ENCODE peak calls at places on chromosomes 4 and X, in eight cellular contexts. One of them, this sample, is unnamed.

GRCh38 chr4:53151489-53151788 is 214.4 kb downstream of the SCFD2 start:
- DNase-seq in mammary epithelial cell: no peak
- DNase-seq in cardiac muscle cell: no peak
- DNase-seq in neuronal stem cell: no peak
- DNase-seq in left ventricle myocardium inferior: no peak
- DNase-seq in GM23248: no peak
- DNase-seq in Panc1: no peak
- DNase-seq in CD4-positive, alpha-beta memory T cell: no peak
- DNase-seq in this sample: no peak

GRCh38 chr4:30839583-30840520 is 119.7 kb downstream of the PCDH7 start:
- DNase-seq in cardiac muscle cell: peak
- DNase-seq in neuronal stem cell: no peak
- DNase-seq in CD4-positive, alpha-beta memory T cell: no peak
- DNase-seq in Panc1: no peak
- DNase-seq in GM23248: no peak
- DNase-seq in left ventricle myocardium inferior: no peak
- DNase-seq in mammary epithelial cell: peak
- DNase-seq in this sample: no peak

GRCh38 chrX:24981030-24981429 is 34.7 kb downstream of the ARX start:
- DNase-seq in cardiac muscle cell: no peak
- DNase-seq in left ventricle myocardium inferior: no peak
- DNase-seq in GM23248: no peak
- DNase-seq in mammary epithelial cell: peak
- DNase-seq in CD4-positive, alpha-beta memory T cell: no peak
- DNase-seq in Panc1: no peak
- DNase-seq in neuronal stem cell: no peak
- DNase-seq in this sample: no peak

GRCh38 chrX:675896-676295 is 45.3 kb downstream of the SHOX start:
- DNase-seq in cardiac muscle cell: no peak
- DNase-seq in CD4-positive, alpha-beta memory T cell: no peak
- DNase-seq in GM23248: no peak
- DNase-seq in neuronal stem cell: peak
- DNase-seq in Panc1: no peak
- DNase-seq in left ventricle myocardium inferior: no peak
- DNase-seq in mammary epithelial cell: no peak
- DNase-seq in this sample: no peak

GRCh38 chr4:171846232-171846631 is 33.0 kb downstream of the GALNTL6 start:
- DNase-seq in mammary epithelial cell: peak
- DNase-seq in GM23248: peak
- DNase-seq in CD4-positive, alpha-beta memory T cell: no peak
- DNase-seq in Panc1: peak
- DNase-seq in neuronal stem cell: peak
- DNase-seq in left ventricle myocardium inferior: no peak
- DNase-seq in cardiac muscle cell: peak
- DNase-seq in this sample: no peak

GRCh38 chr4:183873389-183874185 is 31.5 kb upstream of the STOX2 start:
- DNase-seq in neuronal stem cell: no peak
- DNase-seq in mammary epithelial cell: peak
- DNase-seq in Panc1: no peak
- DNase-seq in left ventricle myocardium inferior: no peak
- DNase-seq in cardiac muscle cell: no peak
- DNase-seq in GM23248: no peak
- DNase-seq in CD4-positive, alpha-beta memory T cell: no peak
- DNase-seq in this sample: no peak

GRCh38 chrX:45803383-45803921 is 602.8 kb upstream of the DIPK2B start:
- DNase-seq in neuronal stem cell: no peak
- DNase-seq in CD4-positive, alpha-beta memory T cell: no peak
- DNase-seq in left ventricle myocardium inferior: no peak
- DNase-seq in Panc1: peak
- DNase-seq in GM23248: peak
- DNase-seq in mammary epithelial cell: peak
- DNase-seq in cardiac muscle cell: peak
- DNase-seq in this sample: no peak

GRCh38 chrX:7132335-7133035 is 15.0 kb upstream of the STS start:
- DNase-seq in cardiac muscle cell: peak
- DNase-seq in GM23248: peak
- DNase-seq in Panc1: no peak
- DNase-seq in CD4-positive, alpha-beta memory T cell: peak
- DNase-seq in mammary epithelial cell: peak
- DNase-seq in neuronal stem cell: no peak
- DNase-seq in left ventricle myocardium inferior: no peak
- DNase-seq in this sample: peak

GRCh38 chrX:12411831-12412230 is 273.6 kb downstream of the FRMPD4 start:
- DNase-seq in left ventricle myocardium inferior: no peak
- DNase-seq in cardiac muscle cell: no peak
- DNase-seq in GM23248: no peak
- DNase-seq in CD4-positive, alpha-beta memory T cell: no peak
- DNase-seq in neuronal stem cell: no peak
- DNase-seq in Panc1: no peak
- DNase-seq in mammary epithelial cell: no peak
- DNase-seq in this sample: no peak

GRCh38 chr4:125382995-125383394 is 68.2 kb downstream of the FAT4 start:
- DNase-seq in neuronal stem cell: no peak
- DNase-seq in left ventricle myocardium inferior: no peak
- DNase-seq in mammary epithelial cell: no peak
- DNase-seq in cardiac muscle cell: peak
- DNase-seq in GM23248: no peak
- DNase-seq in Panc1: no peak
- DNase-seq in CD4-positive, alpha-beta memory T cell: no peak
- DNase-seq in this sample: no peak

DNA sequence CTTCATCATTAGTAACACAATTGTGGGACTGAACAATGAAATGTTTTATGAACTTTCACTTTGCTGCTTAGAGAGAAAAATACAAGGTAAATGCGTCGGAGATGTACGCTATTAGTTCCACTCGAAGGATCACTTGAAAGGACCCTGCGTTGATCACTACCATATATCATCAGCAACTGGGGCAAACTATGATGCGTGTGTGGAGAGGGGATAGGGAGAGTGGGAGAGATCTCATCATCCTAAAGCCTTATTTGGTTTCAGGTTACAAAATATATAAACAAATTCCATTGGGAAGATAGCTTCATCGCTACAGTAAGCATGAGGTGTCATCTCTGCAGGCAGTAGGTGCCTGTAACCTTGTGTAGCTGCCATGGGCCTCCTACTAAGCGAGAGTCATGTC is 19.6 kb upstream of the SLC25A4 start:
- DNase-seq in GM23248: no peak
- DNase-seq in mammary epithelial cell: no peak
- DNase-seq in CD4-positive, alpha-beta memory T cell: no peak
- DNase-seq in neuronal stem cell: no peak
- DNase-seq in Panc1: no peak
- DNase-seq in cardiac muscle cell: no peak
- DNase-seq in left ventricle myocardium inferior: no peak
- DNase-seq in this sample: no peak
- H3K4me3 ChIP-seq in GM23248: no peak
- H3K4me3 ChIP-seq in mammary epithelial cell: no peak
- H3K4me3 ChIP-seq in CD4-positive, alpha-beta memory T cell: no peak
- H3K4me3 ChIP-seq in neuronal stem cell: no peak
- H3K4me3 ChIP-seq in Panc1: no peak
- H3K4me3 ChIP-seq in cardiac muscle cell: no peak
- H3K4me3 ChIP-seq in left ventricle myocardium inferior: no peak
- H3K4me3 ChIP-seq in this sample: no peak

GRCh38 chrX:152136312-152136711 is 2.1 kb downstream of the MAGEA10 start:
- DNase-seq in Panc1: no peak
- DNase-seq in mammary epithelial cell: no peak
- DNase-seq in cardiac muscle cell: no peak
- DNase-seq in GM23248: no peak
- DNase-seq in left ventricle myocardium inferior: no peak
- DNase-seq in CD4-positive, alpha-beta memory T cell: no peak
- DNase-seq in neuronal stem cell: no peak
- DNase-seq in this sample: no peak
- H3K27ac ChIP-seq in Panc1: no peak
- H3K27ac ChIP-seq in mammary epithelial cell: no peak
- H3K27ac ChIP-seq in cardiac muscle cell: no peak
- H3K27ac ChIP-seq in GM23248: no peak
- H3K27ac ChIP-seq in left ventricle myocardium inferior: no peak
- H3K27ac ChIP-seq in CD4-positive, alpha-beta memory T cell: no peak
- H3K27ac ChIP-seq in neuronal stem cell: no peak
- H3K27ac ChIP-seq in this sample: no peak

GRCh38 chr4:77800483-77801259 is 18.5 kb downstream of the CNOT6L start:
- DNase-seq in left ventricle myocardium inferior: no peak
- DNase-seq in CD4-positive, alpha-beta memory T cell: no peak
- DNase-seq in cardiac muscle cell: peak
- DNase-seq in mammary epithelial cell: peak
- DNase-seq in GM23248: peak
- DNase-seq in Panc1: no peak
- DNase-seq in neuronal stem cell: no peak
- DNase-seq in this sample: no peak
- H3K4me3 ChIP-seq in left ventricle myocardium inferior: peak
- H3K4me3 ChIP-seq in CD4-positive, alpha-beta memory T cell: no peak
- H3K4me3 ChIP-seq in cardiac muscle cell: no peak
- H3K4me3 ChIP-seq in mammary epithelial cell: no peak
- H3K4me3 ChIP-seq in GM23248: no peak
- H3K4me3 ChIP-seq in Panc1: no peak
- H3K4me3 ChIP-seq in neuronal stem cell: no peak
- H3K4me3 ChIP-seq in this sample: no peak

DNA sequence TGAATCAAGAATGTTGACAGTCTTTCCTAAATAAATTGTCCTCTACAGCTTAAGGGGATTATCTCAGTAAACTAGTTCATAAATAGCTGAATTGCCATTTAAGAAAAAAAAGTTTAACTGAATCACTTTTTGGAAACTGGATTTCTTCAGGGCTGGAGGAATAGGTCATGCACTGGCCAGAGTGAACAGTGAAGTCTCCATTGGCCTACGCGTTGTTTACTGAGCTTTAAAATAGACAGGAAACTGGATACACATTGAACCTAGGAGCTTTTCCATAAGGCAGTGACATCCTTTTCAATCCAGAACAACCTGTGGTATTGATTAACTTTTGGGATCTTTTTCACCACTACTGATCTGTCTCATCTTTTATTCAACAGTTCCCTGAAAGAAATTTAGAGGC is 58.0 kb downstream of the COL4A6 start:
- DNase-seq in CD4-positive, alpha-beta memory T cell: no peak
- DNase-seq in cardiac muscle cell: no peak
- DNase-seq in neuronal stem cell: no peak
- DNase-seq in mammary epithelial cell: no peak
- DNase-seq in left ventricle myocardium inferior: no peak
- DNase-seq in Panc1: no peak
- DNase-seq in GM23248: no peak
- DNase-seq in this sample: no peak
- H3K27ac ChIP-seq in CD4-positive, alpha-beta memory T cell: no peak
- H3K27ac ChIP-seq in cardiac muscle cell: no peak
- H3K27ac ChIP-seq in neuronal stem cell: no peak
- H3K27ac ChIP-seq in mammary epithelial cell: no peak
- H3K27ac ChIP-seq in left ventricle myocardium inferior: no peak
- H3K27ac ChIP-seq in Panc1: no peak
- H3K27ac ChIP-seq in GM23248: no peak
- H3K27ac ChIP-seq in this sample: no peak

GRCh38 chr4:70754470-70754869 is 32.7 kb downstream of the RUFY3 start:
- DNase-seq in neuronal stem cell: no peak
- DNase-seq in CD4-positive, alpha-beta memory T cell: no peak
- DNase-seq in mammary epithelial cell: no peak
- DNase-seq in cardiac muscle cell: no peak
- DNase-seq in GM23248: no peak
- DNase-seq in left ventricle myocardium inferior: no peak
- DNase-seq in Panc1: no peak
- DNase-seq in this sample: no peak
- H3K4me3 ChIP-seq in neuronal stem cell: no peak
- H3K4me3 ChIP-seq in CD4-positive, alpha-beta memory T cell: no peak
- H3K4me3 ChIP-seq in mammary epithelial cell: no peak
- H3K4me3 ChIP-seq in cardiac muscle cell: no peak
- H3K4me3 ChIP-seq in GM23248: no peak
- H3K4me3 ChIP-seq in left ventricle myocardium inferior: no peak
- H3K4me3 ChIP-seq in Panc1: no peak
- H3K4me3 ChIP-seq in this sample: no peak

DNA sequence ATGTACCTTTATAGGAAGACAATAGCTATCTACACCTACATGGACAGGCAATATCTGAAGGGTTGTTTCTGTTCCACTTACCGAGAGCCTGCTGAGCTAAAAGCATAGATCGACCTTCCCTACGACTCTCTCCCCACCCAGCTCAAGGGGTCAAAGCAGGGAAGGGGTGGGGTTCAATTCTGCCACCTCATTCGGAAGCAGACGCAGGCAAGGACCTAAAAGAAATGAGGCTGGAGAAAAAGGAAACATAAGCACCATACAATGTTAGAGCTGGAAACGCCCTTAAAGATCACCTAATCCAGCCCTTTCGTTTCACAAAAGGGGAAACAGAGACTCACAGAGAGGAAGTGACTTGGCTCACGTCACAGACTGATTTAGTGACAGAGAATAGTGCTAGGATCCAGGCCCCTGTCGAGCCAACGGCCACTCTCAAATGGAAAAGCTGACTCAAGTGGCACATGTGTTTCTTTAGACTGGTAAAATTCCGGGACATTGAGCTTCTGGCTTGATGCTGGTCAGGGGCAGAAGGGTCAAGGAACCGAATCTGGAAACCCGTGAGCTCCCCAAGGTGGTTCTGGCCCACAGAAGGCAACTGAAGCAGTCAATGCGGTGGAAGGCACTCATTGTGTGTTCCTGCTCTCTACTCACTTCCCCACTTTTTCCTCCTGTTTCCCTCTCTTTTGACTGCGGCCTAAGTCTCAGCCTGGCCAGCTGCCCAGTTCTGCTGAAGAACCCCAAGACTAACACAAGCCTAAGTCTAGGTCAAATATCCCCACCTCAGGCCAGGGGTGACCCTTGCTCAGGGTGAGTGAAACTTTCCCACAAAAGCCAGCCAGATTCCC is 7.5 kb downstream of the SEPTIN6 start:
- DNase-seq in mammary epithelial cell: no peak
- DNase-seq in cardiac muscle cell: no peak
- DNase-seq in neuronal stem cell: no peak
- DNase-seq in CD4-positive, alpha-beta memory T cell: peak
- DNase-seq in Panc1: no peak
- DNase-seq in left ventricle myocardium inferior: no peak
- DNase-seq in GM23248: peak
- DNase-seq in this sample: peak
- H3K27ac ChIP-seq in mammary epithelial cell: no peak
- H3K27ac ChIP-seq in cardiac muscle cell: peak
- H3K27ac ChIP-seq in neuronal stem cell: peak
- H3K27ac ChIP-seq in CD4-positive, alpha-beta memory T cell: peak
- H3K27ac ChIP-seq in Panc1: peak
- H3K27ac ChIP-seq in left ventricle myocardium inferior: peak
- H3K27ac ChIP-seq in GM23248: peak
- H3K27ac ChIP-seq in this sample: peak

GRCh38 chrX:2676794-2677675 is 14.1 kb upstream of the CD99 start:
- DNase-seq in neuronal stem cell: no peak
- DNase-seq in cardiac muscle cell: peak
- DNase-seq in Panc1: no peak
- DNase-seq in GM23248: peak
- DNase-seq in CD4-positive, alpha-beta memory T cell: no peak
- DNase-seq in left ventricle myocardium inferior: no peak
- DNase-seq in mammary epithelial cell: no peak
- DNase-seq in this sample: no peak
- H3K4me3 ChIP-seq in neuronal stem cell: no peak
- H3K4me3 ChIP-seq in cardiac muscle cell: no peak
- H3K4me3 ChIP-seq in Panc1: no peak
- H3K4me3 ChIP-seq in GM23248: peak
- H3K4me3 ChIP-seq in CD4-positive, alpha-beta memory T cell: no peak
- H3K4me3 ChIP-seq in left ventricle myocardium inferior: no peak
- H3K4me3 ChIP-seq in mammary epithelial cell: no peak
- H3K4me3 ChIP-seq in this sample: no peak

This sample was measured in upper lobe of right lung.